ENCODE peak calls at places on chromosomes 13 and 19, in six cellular contexts. V is tibial artery, H is astrocyte, J is epithelial cell of esophagus, E is AG09319, F is MCF 10A. C is an unnamed sample.

GRCh38 chr13:62014299-62014698 is 598.6 kb upstream of the PCDH20 start:
- DNase-seq in H (no peak), V (no peak), E (no peak), J (peak; percentile 25), F (peak; percentile 38), C (no peak)

GRCh38 chr19:39631626-39632025 is 24.1 kb upstream of the LGALS16 start:
- DNase-seq in V (no peak), J (no peak), E (no peak), H (no peak), F (no peak), C (no peak)

GRCh38 chr19:35755550-35756371 is 1.1 kb downstream of the HSPB6 start:
- DNase-seq in V (peak; percentile 98), J (peak; percentile 55), F (no peak), H (no peak), E (peak; percentile 27), C (no peak)

GRCh38 chr19:2586196-2586595 is 110.3 kb downstream of the GADD45B start:
- DNase-seq in F (no peak), V (peak; percentile 39), E (no peak), H (no peak), J (no peak), C (no peak)

GRCh38 chr13:112733112-112733511 is 43.3 kb downstream of the ATP11A start:
- DNase-seq in E (no peak), H (no peak), V (no peak), J (no peak), F (no peak), C (no peak)

GRCh38 chr19:54465367-54466109 is 2.0 kb upstream of the LENG9 start:
- DNase-seq in H (no peak), V (peak; percentile 69), J (no peak), F (no peak), E (no peak), C (no peak)

GRCh38 chr13:72839831-72840426 is 58.0 kb downstream of the PIBF1 start:
- DNase-seq in F (peak; percentile 80), E (no peak), J (peak; percentile 78), H (peak; percentile 16), V (no peak), C (no peak)

GRCh38 chr19:38869160-38869835 is 8.8 kb downstream of the RINL start:
- DNase-seq in H (no peak), V (no peak), F (no peak), J (no peak), E (no peak), C (no peak)

GRCh38 chr13:20394506-20394905 is 131.2 kb downstream of the CRYL1 start:
- DNase-seq in E (no peak), V (no peak), F (no peak), H (no peak), J (no peak), C (no peak)

GRCh38 chr13:97574926-97575325 is 141.0 kb downstream of the RAP2A start:
- DNase-seq in H (no peak), E (no peak), V (no peak), F (peak; percentile 65), J (peak; percentile 62), C (no peak)

GRCh38 chr19:16376649-16377048 is 52.0 kb downstream of the KLF2 start:
- DNase-seq in V (no peak), H (no peak), E (no peak), F (peak; percentile 5), J (no peak), C (no peak)

GRCh38 chr13:60645552-60646138 is 248.6 kb downstream of the TDRD3 start:
- DNase-seq in H (no peak), J (no peak), E (no peak), V (no peak), F (no peak), C (no peak)

GRCh38 chr13:113365551-113365971 is 1.6 kb upstream of the GRTP1 start:
- DNase-seq in E (no peak), F (no peak), H (no peak), J (no peak), V (peak; percentile 62), C (no peak)

GRCh38 chr19:13983213-13983889 is 22.8 kb downstream of the RFX1 start:
- DNase-seq in V (no peak), E (no peak), H (no peak), F (no peak), J (no peak), C (no peak)

GRCh38 chr13:99228737-99229691 is 28.4 kb downstream of the UBAC2 start:
- DNase-seq in E (no peak), H (peak; percentile 94), J (peak; percentile 83), V (no peak), F (peak; percentile 9), C (no peak)

GRCh38 chr13:78137404-78138142 is 218.9 kb upstream of the EDNRB start:
- DNase-seq in J (peak; percentile 70), H (peak; percentile 48), F (peak; percentile 68), V (no peak), E (peak; percentile 43), C (no peak)

GRCh38 chr13:44574466-44574855 is 1.7 kb downstream of the TSC22D1 start:
- DNase-seq in V (no peak), H (no peak), E (no peak), J (no peak), F (no peak), C (no peak)

GRCh38 chr19:5600797-5601196 is 21.8 kb downstream of the SAFB2 start:
- DNase-seq in E (no peak), V (no peak), H (no peak), F (no peak), J (no peak), C (no peak)

GRCh38 chr19:55546822-55547614 is 1.7 kb upstream of the SBK3 start:
- DNase-seq in J (peak; percentile 31), H (peak; percentile 82), V (peak; percentile 86), F (peak; percentile 59), E (no peak), C (no peak)

DNA sequence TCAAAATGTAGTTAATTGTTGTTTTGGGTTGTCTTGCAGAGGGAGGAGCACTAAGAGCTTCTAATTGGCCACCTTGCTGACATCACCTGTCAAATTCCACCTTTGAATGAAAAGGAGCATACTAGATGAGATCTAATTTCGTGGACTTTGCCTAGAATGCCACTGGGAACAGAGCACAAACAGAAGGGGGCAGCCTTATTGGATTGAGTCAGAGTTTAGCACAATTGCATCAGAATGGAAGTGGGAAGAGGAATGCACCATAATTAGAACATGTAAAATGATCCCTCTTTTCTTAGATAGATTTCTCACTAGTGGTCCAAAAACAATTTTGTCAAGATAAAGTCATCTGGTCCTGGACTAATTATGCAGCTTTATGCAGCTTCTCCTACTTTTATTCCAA is 1552.2 kb downstream of the PCDH9 start:
- DNase-seq in H (peak; percentile 33), F (peak; percentile 23), E (no peak), V (no peak), J (peak; percentile 11), C (no peak)
- TF ChIP-seq CTCF in H (no peak), F (no peak), E (no peak), V (no peak), J (no peak), C (no peak)

DNA sequence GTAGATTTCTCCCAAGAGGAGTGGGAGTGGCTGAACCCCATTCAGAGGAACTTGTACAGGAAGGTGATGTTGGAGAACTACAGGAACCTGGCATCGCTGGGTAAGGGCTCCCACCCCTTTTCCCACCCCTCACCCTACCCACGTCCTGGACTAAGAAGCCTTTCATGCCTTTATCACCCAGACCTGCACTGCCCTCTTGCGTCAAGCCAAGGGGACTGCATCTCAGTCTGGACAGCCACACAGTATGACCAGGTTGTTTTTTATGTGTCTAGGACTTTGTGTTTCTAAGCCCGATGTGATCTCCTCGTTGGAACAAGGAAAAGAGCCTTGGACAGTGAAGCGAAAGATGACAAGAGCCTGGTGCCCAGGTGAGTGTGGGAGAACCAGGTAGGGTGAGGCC is 8.8 kb downstream of the ZFP28 start:
- DNase-seq in E (no peak), J (no peak), V (no peak), H (no peak), F (no peak), C (no peak)
- TF ChIP-seq CTCF in E (no peak), J (no peak), V (no peak), H (no peak), F (no peak), C (no peak)

GRCh38 chr19:1177322-1178114 is 3.5 kb upstream of the SBNO2 start:
- DNase-seq in V (peak; percentile 86), F (peak; percentile 99), J (peak; percentile 97), E (peak; percentile 94), H (peak; percentile 95), C (no peak)
- TF ChIP-seq CTCF in V (peak; percentile 25), F (peak; percentile 26), J (peak; percentile 47), E (peak; percentile 41), H (no peak), C (no peak)

GRCh38 chr19:29085630-29086029 is 127.3 kb downstream of the UQCRFS1 start:
- DNase-seq in F (no peak), J (no peak), H (no peak), V (no peak), E (no peak), C (no peak)

GRCh38 chr19:29086646-29087045 is 126.3 kb downstream of the UQCRFS1 start:
- DNase-seq in H (no peak), F (no peak), V (no peak), J (no peak), E (no peak), C (no peak)

GRCh38 chr19:29083863-29084262 is 129.1 kb downstream of the UQCRFS1 start:
- DNase-seq in H (no peak), F (no peak), J (no peak), E (no peak), V (no peak), C (no peak)

GRCh38 chr19:29086182-29086581 is 126.8 kb downstream of the UQCRFS1 start:
- DNase-seq in V (no peak), F (no peak), E (no peak), H (no peak), J (no peak), C (no peak)

DNA sequence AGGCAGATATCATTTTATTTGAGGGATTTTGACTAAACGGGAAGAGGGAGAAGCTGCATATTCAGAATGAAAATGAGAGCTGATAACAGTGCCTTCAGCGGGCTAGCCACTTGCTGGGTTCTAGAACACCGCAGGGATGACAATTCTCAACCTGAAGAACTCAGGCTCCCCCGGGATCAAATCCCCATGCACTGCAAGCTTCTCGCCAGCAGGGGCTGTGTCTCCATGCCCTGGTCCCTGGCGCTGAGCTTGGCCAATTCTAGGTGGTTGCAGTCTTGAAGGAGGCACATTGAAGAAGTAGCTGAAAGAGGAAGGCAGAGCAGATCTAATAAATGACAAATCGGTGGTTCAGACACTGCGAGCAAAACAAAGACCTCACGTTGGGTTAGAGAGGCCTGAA is 128.7 kb downstream of the UQCRFS1 start:
- DNase-seq in J (no peak), E (no peak), V (no peak), H (no peak), F (no peak), C (no peak)
- TF ChIP-seq CTCF in J (no peak), E (peak; percentile 49), V (no peak), H (no peak), F (no peak), C (peak; percentile 53)

C was measured in mesothelial cell of epicardium.